ENCODE peak calls at places on chromosomes 12 and 14, in five cellular contexts. D is NCI-H2029, Y is iPS-NIHi11, B is A549, K is AG10803. Q is an unnamed sample.
A peak's percentile ranks its signal among the peaks of the same experiment; 100 is the strongest.

GRCh38 chr14:65287264-65288131 is 125.0 kb upstream of the FUT8 start:
- DNase-seq in D (no peak), Y (peak; percentile 28), B (no peak), K (no peak), Q (no peak)

GRCh38 chr14:71060274-71060673 is 153.0 kb downstream of the PCNX1 start:
- DNase-seq in D (no peak), Y (no peak), B (no peak), K (no peak), Q (no peak)

GRCh38 chr12:26979733-26980132 is 34.5 kb downstream of the TM7SF3 start:
- DNase-seq in D (no peak), Y (no peak), B (no peak), K (no peak), Q (no peak)

GRCh38 chr14:95322646-95323045 is 2.9 kb upstream of the CLMN start:
- DNase-seq in D (no peak), Y (no peak), B (peak; percentile 30), K (no peak), Q (no peak)

GRCh38 chr12:19316420-19316819 is 122.9 kb upstream of the AEBP2 start:
- DNase-seq in D (no peak), Y (no peak), B (peak; percentile 9), K (peak; percentile 5), Q (no peak)

GRCh38 chr14:102922490-102923200 is at the start of gene AMN:
- DNase-seq in D (no peak), Y (peak; percentile 76), B (peak; percentile 27), K (no peak), Q (no peak)

GRCh38 chr12:53098354-53098981 is 1.0 kb downstream of the IGFBP6 start:
- DNase-seq in D (no peak), Y (no peak), B (peak; percentile 74), K (peak; percentile 72), Q (no peak)

GRCh38 chr12:80216890-80217559 is 117.7 kb downstream of the OTOGL start:
- DNase-seq in D (no peak), Y (no peak), B (no peak), K (no peak), Q (no peak)

GRCh38 chr12:54529581-54529980 is 19.8 kb upstream of the PDE1B start:
- DNase-seq in D (no peak), Y (no peak), B (no peak), K (no peak), Q (no peak)

GRCh38 chr12:132923356-132923909 is 32.7 kb downstream of the ZNF605 start:
- DNase-seq in D (no peak), Y (no peak), B (no peak), K (no peak), Q (no peak)

GRCh38 chr14:90522585-90523191 is 125.9 kb downstream of the CALM1 start:
- DNase-seq in D (peak; percentile 86), Y (no peak), B (no peak), K (no peak), Q (no peak)

GRCh38 chr12:34597548-34598351 is 575.5 kb downstream of the ALG10 start:
- DNase-seq in D (no peak), Y (no peak), B (no peak), K (no peak), Q (peak; percentile 1)

GRCh38 chr14:52067873-52068740 is 752 bp downstream of the NID2 start:
- DNase-seq in D (no peak), Y (peak; percentile 43), B (no peak), K (no peak), Q (peak; percentile 47)

GRCh38 chr12:6532927-6533652 is 1.2 kb upstream of the GAPDH start:
- DNase-seq in D (peak; percentile 68), Y (peak; percentile 71), B (peak; percentile 86), K (peak; percentile 75), Q (peak; percentile 57)

GRCh38 chr12:131831021-131831571 is 2.9 kb downstream of the MMP17 start:
- DNase-seq in D (no peak), Y (no peak), B (peak; percentile 63), K (no peak), Q (no peak)

GRCh38 chr12:94290353-94290752 is 142.0 kb downstream of the PLXNC1 start:
- DNase-seq in D (peak; percentile 18), Y (no peak), B (no peak), K (no peak), Q (no peak)

GRCh38 chr14:100899841-100900771 is 3.4 kb downstream of the RTL1 start:
- DNase-seq in D (no peak), Y (no peak), B (no peak), K (no peak), Q (no peak)

GRCh38 chr12:99099786-99100185 is 454.7 kb downstream of the APAF1 start:
- DNase-seq in D (no peak), Y (no peak), B (no peak), K (no peak), Q (no peak)

GRCh38 chr12:123037791-123038190 is 57.3 kb downstream of the ARL6IP4 start:
- DNase-seq in D (no peak), Y (no peak), B (no peak), K (no peak), Q (no peak)

GRCh38 chr12:90794212-90794611 is 160.8 kb downstream of the CCER1 start:
- DNase-seq in D (no peak), Y (no peak), B (no peak), K (peak; percentile 8), Q (no peak)